ENCODE peak calls at places on chromosomes 1 and 21, in ten cellular contexts. One of them, this sample, is unnamed. For H3K4me1, the result is how much of the 10 kb centered on the place peaks cover.

GRCh38 chr1:45356186-45356585 is 15.9 kb upstream of the MUTYH start:
- DNase-seq in cardiac muscle cell: no peak
- DNase-seq in heart left ventricle: no peak
- DNase-seq in CD4-positive, CD25-positive, alpha-beta regulatory T cell: no peak
- DNase-seq in uterus: no peak
- DNase-seq in H9: no peak
- DNase-seq in psoas muscle: no peak
- DNase-seq in upper lobe of right lung: no peak
- DNase-seq in tibial nerve: no peak
- DNase-seq in mesenchymal stem cell: no peak
- DNase-seq in this sample: no peak

GRCh38 chr1:112514901-112515300 is 6.1 kb downstream of the WNT2B start:
- DNase-seq in cardiac muscle cell: no peak
- DNase-seq in tibial nerve: no peak
- DNase-seq in upper lobe of right lung: no peak
- DNase-seq in uterus: no peak
- DNase-seq in CD4-positive, CD25-positive, alpha-beta regulatory T cell: no peak
- DNase-seq in mesenchymal stem cell: no peak
- DNase-seq in psoas muscle: no peak
- DNase-seq in H9: no peak
- DNase-seq in heart left ventricle: no peak
- DNase-seq in this sample: no peak

GRCh38 chr21:44258056-44258725 is 3.5 kb downstream of the DNMT3L start:
- DNase-seq in cardiac muscle cell: no peak
- DNase-seq in H9: no peak
- DNase-seq in mesenchymal stem cell: no peak
- DNase-seq in uterus: no peak
- DNase-seq in CD4-positive, CD25-positive, alpha-beta regulatory T cell: no peak
- DNase-seq in upper lobe of right lung: no peak
- DNase-seq in tibial nerve: no peak
- DNase-seq in psoas muscle: peak
- DNase-seq in heart left ventricle: no peak
- DNase-seq in this sample: no peak

GRCh38 chr1:53080041-53080440 is 18.0 kb downstream of the PODN start:
- DNase-seq in H9: no peak
- DNase-seq in mesenchymal stem cell: no peak
- DNase-seq in psoas muscle: peak
- DNase-seq in CD4-positive, CD25-positive, alpha-beta regulatory T cell: no peak
- DNase-seq in tibial nerve: no peak
- DNase-seq in cardiac muscle cell: no peak
- DNase-seq in heart left ventricle: no peak
- DNase-seq in uterus: no peak
- DNase-seq in upper lobe of right lung: peak
- DNase-seq in this sample: no peak

GRCh38 chr1:59150537-59151386 is 146.1 kb upstream of the FGGY start:
- DNase-seq in upper lobe of right lung: no peak
- DNase-seq in mesenchymal stem cell: peak
- DNase-seq in psoas muscle: peak
- DNase-seq in H9: no peak
- DNase-seq in cardiac muscle cell: peak
- DNase-seq in heart left ventricle: peak
- DNase-seq in CD4-positive, CD25-positive, alpha-beta regulatory T cell: no peak
- DNase-seq in tibial nerve: peak
- DNase-seq in uterus: peak
- DNase-seq in this sample: peak

GRCh38 chr21:43585924-43586411 is 73.3 kb downstream of the HSF2BP start:
- DNase-seq in psoas muscle: no peak
- DNase-seq in H9: peak
- DNase-seq in heart left ventricle: peak
- DNase-seq in tibial nerve: peak
- DNase-seq in upper lobe of right lung: no peak
- DNase-seq in mesenchymal stem cell: peak
- DNase-seq in cardiac muscle cell: peak
- DNase-seq in uterus: peak
- DNase-seq in CD4-positive, CD25-positive, alpha-beta regulatory T cell: no peak
- DNase-seq in this sample: peak

GRCh38 chr1:71667224-71667623 is 586.4 kb upstream of the ZRANB2 start:
- DNase-seq in upper lobe of right lung: no peak
- DNase-seq in cardiac muscle cell: no peak
- DNase-seq in mesenchymal stem cell: no peak
- DNase-seq in psoas muscle: no peak
- DNase-seq in tibial nerve: no peak
- DNase-seq in H9: no peak
- DNase-seq in heart left ventricle: no peak
- DNase-seq in uterus: no peak
- DNase-seq in CD4-positive, CD25-positive, alpha-beta regulatory T cell: no peak
- DNase-seq in this sample: no peak

GRCh38 chr1:212824201-212824600 is 23.2 kb downstream of the SPATA45 start:
- DNase-seq in upper lobe of right lung: no peak
- DNase-seq in heart left ventricle: no peak
- DNase-seq in tibial nerve: no peak
- DNase-seq in CD4-positive, CD25-positive, alpha-beta regulatory T cell: no peak
- DNase-seq in H9: no peak
- DNase-seq in mesenchymal stem cell: no peak
- DNase-seq in uterus: no peak
- DNase-seq in psoas muscle: no peak
- DNase-seq in cardiac muscle cell: no peak
- DNase-seq in this sample: no peak

GRCh38 chr1:183734600-183735036 is 70.3 kb upstream of the RGL1 start:
- DNase-seq in H9: no peak
- DNase-seq in cardiac muscle cell: peak
- DNase-seq in mesenchymal stem cell: peak
- DNase-seq in CD4-positive, CD25-positive, alpha-beta regulatory T cell: no peak
- DNase-seq in uterus: peak
- DNase-seq in upper lobe of right lung: no peak
- DNase-seq in psoas muscle: no peak
- DNase-seq in heart left ventricle: peak
- DNase-seq in tibial nerve: peak
- DNase-seq in this sample: peak

GRCh38 chr1:161267332-161267731 is 8.8 kb downstream of the PCP4L1 start:
- DNase-seq in psoas muscle: no peak
- DNase-seq in upper lobe of right lung: no peak
- DNase-seq in tibial nerve: no peak
- DNase-seq in uterus: no peak
- DNase-seq in CD4-positive, CD25-positive, alpha-beta regulatory T cell: no peak
- DNase-seq in heart left ventricle: no peak
- DNase-seq in mesenchymal stem cell: no peak
- DNase-seq in cardiac muscle cell: no peak
- DNase-seq in H9: no peak
- DNase-seq in this sample: no peak

GRCh38 chr1:68207129-68207689 is 25.1 kb downstream of the WLS start:
- DNase-seq in cardiac muscle cell: no peak
- DNase-seq in mesenchymal stem cell: peak
- DNase-seq in CD4-positive, CD25-positive, alpha-beta regulatory T cell: no peak
- DNase-seq in upper lobe of right lung: no peak
- DNase-seq in heart left ventricle: no peak
- DNase-seq in uterus: no peak
- DNase-seq in tibial nerve: no peak
- DNase-seq in H9: no peak
- DNase-seq in psoas muscle: no peak
- DNase-seq in this sample: no peak

GRCh38 chr1:181855380-181855779 is 206.1 kb downstream of the ZNF648 start:
- DNase-seq in psoas muscle: no peak
- DNase-seq in cardiac muscle cell: no peak
- DNase-seq in heart left ventricle: no peak
- DNase-seq in upper lobe of right lung: no peak
- DNase-seq in CD4-positive, CD25-positive, alpha-beta regulatory T cell: no peak
- DNase-seq in tibial nerve: no peak
- DNase-seq in uterus: no peak
- DNase-seq in H9: no peak
- DNase-seq in mesenchymal stem cell: no peak
- DNase-seq in this sample: no peak

GRCh38 chr1:40316595-40317393 is at the start of gene COL9A2:
- DNase-seq in psoas muscle: no peak
- DNase-seq in H9: peak
- DNase-seq in uterus: no peak
- DNase-seq in CD4-positive, CD25-positive, alpha-beta regulatory T cell: peak
- DNase-seq in upper lobe of right lung: no peak
- DNase-seq in heart left ventricle: no peak
- DNase-seq in tibial nerve: peak
- DNase-seq in cardiac muscle cell: peak
- DNase-seq in mesenchymal stem cell: peak
- DNase-seq in this sample: no peak

GRCh38 chr1:45002650-45003645 is 8.2 kb downstream of the HECTD3 start:
- DNase-seq in CD4-positive, CD25-positive, alpha-beta regulatory T cell: no peak
- DNase-seq in tibial nerve: no peak
- DNase-seq in uterus: no peak
- DNase-seq in mesenchymal stem cell: no peak
- DNase-seq in upper lobe of right lung: peak
- DNase-seq in cardiac muscle cell: no peak
- DNase-seq in psoas muscle: peak
- DNase-seq in H9: no peak
- DNase-seq in heart left ventricle: no peak
- DNase-seq in this sample: no peak

GRCh38 chr1:70034403-70034802 is 171.0 kb downstream of the LRRC40 start:
- DNase-seq in heart left ventricle: no peak
- DNase-seq in CD4-positive, CD25-positive, alpha-beta regulatory T cell: no peak
- DNase-seq in uterus: no peak
- DNase-seq in mesenchymal stem cell: peak
- DNase-seq in upper lobe of right lung: no peak
- DNase-seq in H9: peak
- DNase-seq in psoas muscle: no peak
- DNase-seq in cardiac muscle cell: peak
- DNase-seq in tibial nerve: no peak
- DNase-seq in this sample: no peak

GRCh38 chr1:175073054-175073453 is 5.4 kb downstream of the TNN start:
- DNase-seq in H9: no peak
- DNase-seq in cardiac muscle cell: no peak
- DNase-seq in upper lobe of right lung: no peak
- DNase-seq in heart left ventricle: no peak
- DNase-seq in tibial nerve: peak
- DNase-seq in mesenchymal stem cell: peak
- DNase-seq in CD4-positive, CD25-positive, alpha-beta regulatory T cell: no peak
- DNase-seq in psoas muscle: no peak
- DNase-seq in uterus: peak
- DNase-seq in this sample: no peak

GRCh38 chr1:175072131-175072941 is 4.7 kb downstream of the TNN start:
- DNase-seq in uterus: peak
- DNase-seq in upper lobe of right lung: no peak
- DNase-seq in H9: peak
- DNase-seq in CD4-positive, CD25-positive, alpha-beta regulatory T cell: no peak
- DNase-seq in mesenchymal stem cell: peak
- DNase-seq in heart left ventricle: peak
- DNase-seq in psoas muscle: peak
- DNase-seq in tibial nerve: no peak
- DNase-seq in cardiac muscle cell: peak
- DNase-seq in this sample: no peak

GRCh38 chr1:175070818-175071217 is 3.2 kb downstream of the TNN start:
- DNase-seq in psoas muscle: no peak
- DNase-seq in tibial nerve: no peak
- DNase-seq in H9: no peak
- DNase-seq in heart left ventricle: no peak
- DNase-seq in uterus: no peak
- DNase-seq in CD4-positive, CD25-positive, alpha-beta regulatory T cell: no peak
- DNase-seq in cardiac muscle cell: no peak
- DNase-seq in mesenchymal stem cell: no peak
- DNase-seq in upper lobe of right lung: no peak
- DNase-seq in this sample: no peak

GRCh38 chr1:175071544-175071943 is 3.9 kb downstream of the TNN start:
- DNase-seq in uterus: no peak
- DNase-seq in cardiac muscle cell: no peak
- DNase-seq in psoas muscle: no peak
- DNase-seq in CD4-positive, CD25-positive, alpha-beta regulatory T cell: no peak
- DNase-seq in mesenchymal stem cell: no peak
- DNase-seq in heart left ventricle: no peak
- DNase-seq in upper lobe of right lung: no peak
- DNase-seq in H9: no peak
- DNase-seq in tibial nerve: no peak
- DNase-seq in this sample: no peak

GRCh38 chr1:175067707-175068106 is at the start of gene TNN:
- DNase-seq in mesenchymal stem cell: no peak
- DNase-seq in psoas muscle: no peak
- DNase-seq in uterus: no peak
- DNase-seq in H9: peak
- DNase-seq in upper lobe of right lung: no peak
- DNase-seq in cardiac muscle cell: no peak
- DNase-seq in CD4-positive, CD25-positive, alpha-beta regulatory T cell: no peak
- DNase-seq in heart left ventricle: no peak
- DNase-seq in tibial nerve: no peak
- DNase-seq in this sample: no peak
- H3K4me1 ChIP-seq in mesenchymal stem cell: under half
- H3K4me1 ChIP-seq in psoas muscle: under half
- H3K4me1 ChIP-seq in uterus: under half
- H3K4me1 ChIP-seq in H9: under half
- H3K4me1 ChIP-seq in upper lobe of right lung: under half
- H3K4me1 ChIP-seq in cardiac muscle cell: under half
- H3K4me1 ChIP-seq in CD4-positive, CD25-positive, alpha-beta regulatory T cell: under half
- H3K4me1 ChIP-seq in heart left ventricle: under half
- H3K4me1 ChIP-seq in tibial nerve: under half
- H3K4me1 ChIP-seq in this sample: under half

GRCh38 chr1:19393051-19393450 is 80.9 kb downstream of the SLC66A1 start:
- DNase-seq in tibial nerve: no peak
- DNase-seq in H9: no peak
- DNase-seq in psoas muscle: no peak
- DNase-seq in upper lobe of right lung: no peak
- DNase-seq in heart left ventricle: no peak
- DNase-seq in uterus: no peak
- DNase-seq in CD4-positive, CD25-positive, alpha-beta regulatory T cell: no peak
- DNase-seq in mesenchymal stem cell: no peak
- DNase-seq in cardiac muscle cell: no peak
- DNase-seq in this sample: no peak
- H3K4me1 ChIP-seq in tibial nerve: under half
- H3K4me1 ChIP-seq in H9: under half
- H3K4me1 ChIP-seq in psoas muscle: under half
- H3K4me1 ChIP-seq in upper lobe of right lung: under half
- H3K4me1 ChIP-seq in heart left ventricle: under half
- H3K4me1 ChIP-seq in uterus: under half
- H3K4me1 ChIP-seq in CD4-positive, CD25-positive, alpha-beta regulatory T cell: half or more
- H3K4me1 ChIP-seq in mesenchymal stem cell: under half
- H3K4me1 ChIP-seq in cardiac muscle cell: under half
- H3K4me1 ChIP-seq in this sample: under half

GRCh38 chr1:151860504-151861187 is 7.1 kb upstream of the THEM5 start:
- DNase-seq in psoas muscle: no peak
- DNase-seq in CD4-positive, CD25-positive, alpha-beta regulatory T cell: no peak
- DNase-seq in uterus: no peak
- DNase-seq in upper lobe of right lung: no peak
- DNase-seq in tibial nerve: no peak
- DNase-seq in H9: peak
- DNase-seq in cardiac muscle cell: no peak
- DNase-seq in mesenchymal stem cell: no peak
- DNase-seq in heart left ventricle: no peak
- DNase-seq in this sample: no peak
- H3K4me1 ChIP-seq in psoas muscle: under half
- H3K4me1 ChIP-seq in CD4-positive, CD25-positive, alpha-beta regulatory T cell: under half
- H3K4me1 ChIP-seq in uterus: under half
- H3K4me1 ChIP-seq in upper lobe of right lung: under half
- H3K4me1 ChIP-seq in tibial nerve: under half
- H3K4me1 ChIP-seq in H9: under half
- H3K4me1 ChIP-seq in cardiac muscle cell: under half
- H3K4me1 ChIP-seq in mesenchymal stem cell: under half
- H3K4me1 ChIP-seq in heart left ventricle: under half
- H3K4me1 ChIP-seq in this sample: under half

DNA sequence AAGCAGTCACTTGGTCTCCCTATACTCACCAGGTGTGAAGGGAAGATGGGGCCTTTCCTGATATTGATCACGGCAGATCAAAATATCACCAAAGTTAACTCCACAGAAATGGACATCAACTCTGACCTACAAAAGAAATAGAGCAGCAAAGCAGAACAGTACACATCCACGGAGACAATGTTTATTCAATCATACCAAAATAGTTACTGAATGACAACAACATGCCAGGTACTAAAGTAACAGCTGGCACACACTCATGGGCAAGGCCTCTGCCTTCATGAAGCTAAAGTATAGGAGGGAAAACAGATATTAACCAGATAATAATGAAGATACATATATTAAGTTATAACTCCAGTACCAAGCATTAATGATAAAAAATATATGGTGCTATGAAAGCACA is 59.2 kb upstream of the RASAL2 start:
- DNase-seq in heart left ventricle: no peak
- DNase-seq in psoas muscle: no peak
- DNase-seq in uterus: no peak
- DNase-seq in CD4-positive, CD25-positive, alpha-beta regulatory T cell: no peak
- DNase-seq in tibial nerve: no peak
- DNase-seq in H9: no peak
- DNase-seq in upper lobe of right lung: no peak
- DNase-seq in cardiac muscle cell: no peak
- DNase-seq in mesenchymal stem cell: no peak
- DNase-seq in this sample: no peak
- H3K4me1 ChIP-seq in heart left ventricle: under half
- H3K4me1 ChIP-seq in psoas muscle: under half
- H3K4me1 ChIP-seq in uterus: under half
- H3K4me1 ChIP-seq in CD4-positive, CD25-positive, alpha-beta regulatory T cell: under half
- H3K4me1 ChIP-seq in tibial nerve: under half
- H3K4me1 ChIP-seq in H9: under half
- H3K4me1 ChIP-seq in upper lobe of right lung: under half
- H3K4me1 ChIP-seq in cardiac muscle cell: under half
- H3K4me1 ChIP-seq in mesenchymal stem cell: under half
- H3K4me1 ChIP-seq in this sample: under half